ENCODE peak calls at places on chromosome 18, in seven cellular contexts. One of them, this sample, is unnamed. For H4K20me1, the result is how much of the 10 kb centered on the place peaks cover.

GRCh38 chr18:66778048-66778447 is 174.2 kb upstream of the CDH19 start:
- DNase-seq in fibroblast of lung: no peak
- DNase-seq in HCT116: no peak
- DNase-seq in hepatocyte: no peak
- DNase-seq in H1: no peak
- DNase-seq in GM23338: no peak
- DNase-seq in K562: no peak
- DNase-seq in this sample: no peak

GRCh38 chr18:8744038-8744437 is 38.7 kb downstream of the MTCL1 start:
- DNase-seq in hepatocyte: no peak
- DNase-seq in HCT116: no peak
- DNase-seq in K562: no peak
- DNase-seq in H1: no peak
- DNase-seq in GM23338: no peak
- DNase-seq in fibroblast of lung: no peak
- DNase-seq in this sample: no peak

GRCh38 chr18:68121826-68122225 is 593.1 kb downstream of the TMX3 start:
- DNase-seq in K562: no peak
- DNase-seq in fibroblast of lung: peak
- DNase-seq in GM23338: no peak
- DNase-seq in H1: no peak
- DNase-seq in hepatocyte: no peak
- DNase-seq in HCT116: no peak
- DNase-seq in this sample: no peak

GRCh38 chr18:48893061-48893558 is 57.7 kb downstream of the SMAD7 start:
- DNase-seq in hepatocyte: no peak
- DNase-seq in GM23338: no peak
- DNase-seq in HCT116: no peak
- DNase-seq in fibroblast of lung: no peak
- DNase-seq in H1: no peak
- DNase-seq in K562: no peak
- DNase-seq in this sample: no peak

GRCh38 chr18:37385846-37386435 is 179.7 kb downstream of the CELF4 start:
- DNase-seq in HCT116: peak
- DNase-seq in hepatocyte: peak
- DNase-seq in H1: no peak
- DNase-seq in K562: peak
- DNase-seq in fibroblast of lung: peak
- DNase-seq in GM23338: peak
- DNase-seq in this sample: no peak

GRCh38 chr18:11392292-11392691 is 217.1 kb upstream of the SLC35G4 start:
- DNase-seq in HCT116: peak
- DNase-seq in fibroblast of lung: no peak
- DNase-seq in H1: peak
- DNase-seq in hepatocyte: no peak
- DNase-seq in GM23338: peak
- DNase-seq in K562: peak
- DNase-seq in this sample: no peak

GRCh38 chr18:48879008-48879431 is 71.7 kb downstream of the SMAD7 start:
- DNase-seq in HCT116: no peak
- DNase-seq in K562: no peak
- DNase-seq in H1: peak
- DNase-seq in fibroblast of lung: no peak
- DNase-seq in hepatocyte: peak
- DNase-seq in GM23338: peak
- DNase-seq in this sample: peak

GRCh38 chr18:7272268-7273049 is 41.6 kb downstream of the LRRC30 start:
- DNase-seq in HCT116: no peak
- DNase-seq in GM23338: peak
- DNase-seq in K562: no peak
- DNase-seq in fibroblast of lung: peak
- DNase-seq in hepatocyte: peak
- DNase-seq in H1: peak
- DNase-seq in this sample: peak

GRCh38 chr18:26757263-26758019 is 108.1 kb downstream of the AQP4 start:
- DNase-seq in GM23338: no peak
- DNase-seq in H1: no peak
- DNase-seq in fibroblast of lung: no peak
- DNase-seq in HCT116: no peak
- DNase-seq in hepatocyte: peak
- DNase-seq in K562: no peak
- DNase-seq in this sample: no peak

GRCh38 chr18:77899972-77900754 is 650.5 kb downstream of the GALR1 start:
- DNase-seq in fibroblast of lung: peak
- DNase-seq in hepatocyte: peak
- DNase-seq in GM23338: peak
- DNase-seq in HCT116: no peak
- DNase-seq in K562: peak
- DNase-seq in H1: peak
- DNase-seq in this sample: no peak

GRCh38 chr18:23228102-23229051 is 93.1 kb downstream of the CABLES1 start:
- DNase-seq in H1: no peak
- DNase-seq in GM23338: no peak
- DNase-seq in hepatocyte: no peak
- DNase-seq in HCT116: no peak
- DNase-seq in fibroblast of lung: peak
- DNase-seq in K562: no peak
- DNase-seq in this sample: no peak

GRCh38 chr18:63090334-63090733 is 229.2 kb downstream of the BCL2 start:
- DNase-seq in K562: no peak
- DNase-seq in fibroblast of lung: no peak
- DNase-seq in GM23338: no peak
- DNase-seq in hepatocyte: peak
- DNase-seq in HCT116: no peak
- DNase-seq in H1: no peak
- DNase-seq in this sample: no peak

GRCh38 chr18:75162467-75162866 is 46.5 kb downstream of the PTGR3 start:
- DNase-seq in HCT116: no peak
- DNase-seq in GM23338: no peak
- DNase-seq in fibroblast of lung: peak
- DNase-seq in hepatocyte: no peak
- DNase-seq in K562: no peak
- DNase-seq in H1: no peak
- DNase-seq in this sample: no peak

GRCh38 chr18:11005528-11005927 is 143.8 kb downstream of the PIEZO2 start:
- DNase-seq in fibroblast of lung: peak
- DNase-seq in hepatocyte: peak
- DNase-seq in HCT116: no peak
- DNase-seq in H1: no peak
- DNase-seq in GM23338: no peak
- DNase-seq in K562: no peak
- DNase-seq in this sample: no peak

GRCh38 chr18:40524881-40525280 is 1430.2 kb upstream of the PIK3C3 start:
- DNase-seq in GM23338: no peak
- DNase-seq in HCT116: no peak
- DNase-seq in fibroblast of lung: peak
- DNase-seq in K562: no peak
- DNase-seq in H1: no peak
- DNase-seq in hepatocyte: no peak
- DNase-seq in this sample: no peak
- H4K20me1 ChIP-seq in GM23338: under half
- H4K20me1 ChIP-seq in HCT116: under half
- H4K20me1 ChIP-seq in fibroblast of lung: under half
- H4K20me1 ChIP-seq in K562: under half
- H4K20me1 ChIP-seq in H1: under half
- H4K20me1 ChIP-seq in hepatocyte: under half
- H4K20me1 ChIP-seq in this sample: under half

GRCh38 chr18:59308201-59309014 is 10.0 kb downstream of the CPLX4 start:
- DNase-seq in hepatocyte: peak
- DNase-seq in fibroblast of lung: peak
- DNase-seq in K562: peak
- DNase-seq in H1: peak
- DNase-seq in GM23338: peak
- DNase-seq in HCT116: peak
- DNase-seq in this sample: no peak
- TF ChIP-seq EZH2 in hepatocyte: no peak
- TF ChIP-seq EZH2 in fibroblast of lung: no peak
- TF ChIP-seq EZH2 in K562: no peak
- TF ChIP-seq EZH2 in H1: no peak
- TF ChIP-seq EZH2 in GM23338: no peak
- TF ChIP-seq EZH2 in HCT116: no peak
- TF ChIP-seq EZH2 in this sample: no peak

GRCh38 chr18:9828794-9829712 is 56.7 kb upstream of the TXNDC2 start:
- DNase-seq in HCT116: no peak
- DNase-seq in hepatocyte: no peak
- DNase-seq in fibroblast of lung: no peak
- DNase-seq in H1: no peak
- DNase-seq in GM23338: no peak
- DNase-seq in K562: peak
- DNase-seq in this sample: no peak

GRCh38 chr18:9826666-9827065 is 59.1 kb upstream of the TXNDC2 start:
- DNase-seq in hepatocyte: no peak
- DNase-seq in fibroblast of lung: no peak
- DNase-seq in K562: no peak
- DNase-seq in HCT116: no peak
- DNase-seq in GM23338: no peak
- DNase-seq in H1: no peak
- DNase-seq in this sample: no peak

GRCh38 chr18:9825571-9826073 is 60.2 kb upstream of the TXNDC2 start:
- DNase-seq in GM23338: no peak
- DNase-seq in hepatocyte: peak
- DNase-seq in HCT116: peak
- DNase-seq in fibroblast of lung: peak
- DNase-seq in H1: no peak
- DNase-seq in K562: no peak
- DNase-seq in this sample: peak

GRCh38 chr18:9827856-9828793 is 57.6 kb upstream of the TXNDC2 start:
- DNase-seq in H1: no peak
- DNase-seq in HCT116: peak
- DNase-seq in fibroblast of lung: peak
- DNase-seq in K562: peak
- DNase-seq in hepatocyte: peak
- DNase-seq in GM23338: no peak
- DNase-seq in this sample: peak

GRCh38 chr18:9827211-9827855 is 58.4 kb upstream of the TXNDC2 start:
- DNase-seq in HCT116: no peak
- DNase-seq in hepatocyte: no peak
- DNase-seq in H1: no peak
- DNase-seq in GM23338: no peak
- DNase-seq in K562: no peak
- DNase-seq in fibroblast of lung: no peak
- DNase-seq in this sample: no peak
- H3K27ac ChIP-seq in HCT116: peak
- H3K27ac ChIP-seq in hepatocyte: peak
- H3K27ac ChIP-seq in H1: no peak
- H3K27ac ChIP-seq in GM23338: no peak
- H3K27ac ChIP-seq in K562: peak
- H3K27ac ChIP-seq in fibroblast of lung: peak
- H3K27ac ChIP-seq in this sample: peak

GRCh38 chr18:55448390-55448789 is 139.6 kb downstream of the TCF4 start:
- DNase-seq in hepatocyte: no peak
- DNase-seq in fibroblast of lung: no peak
- DNase-seq in H1: no peak
- DNase-seq in K562: no peak
- DNase-seq in HCT116: no peak
- DNase-seq in GM23338: no peak
- DNase-seq in this sample: no peak
- H4K20me1 ChIP-seq in hepatocyte: under half
- H4K20me1 ChIP-seq in fibroblast of lung: under half
- H4K20me1 ChIP-seq in H1: under half
- H4K20me1 ChIP-seq in K562: under half
- H4K20me1 ChIP-seq in HCT116: under half
- H4K20me1 ChIP-seq in GM23338: under half
- H4K20me1 ChIP-seq in this sample: under half

GRCh38 chr18:45838302-45839070 is 13.0 kb downstream of the SIGLEC15 start:
- DNase-seq in HCT116: no peak
- DNase-seq in GM23338: no peak
- DNase-seq in K562: no peak
- DNase-seq in fibroblast of lung: no peak
- DNase-seq in H1: no peak
- DNase-seq in hepatocyte: no peak
- DNase-seq in this sample: no peak
- TF ChIP-seq EZH2 in HCT116: no peak
- TF ChIP-seq EZH2 in GM23338: no peak
- TF ChIP-seq EZH2 in K562: no peak
- TF ChIP-seq EZH2 in fibroblast of lung: no peak
- TF ChIP-seq EZH2 in H1: no peak
- TF ChIP-seq EZH2 in hepatocyte: no peak
- TF ChIP-seq EZH2 in this sample: no peak